ENCODE peak calls at places on chromosomes 7 and 10, in seven cellular contexts. W, J, G, K, Y, I and R are unnamed samples.

GRCh38 chr7:133436014-133436428 is 183.1 kb downstream of the EXOC4 start:
- DNase-seq in W (peak), J (no peak), G (no peak), K (peak), Y (no peak), I (no peak), R (no peak)

GRCh38 chr10:59079386-59080226 is 96.8 kb upstream of the PHYHIPL start:
- DNase-seq in W (peak), J (no peak), G (peak), K (peak), Y (no peak), I (no peak), R (no peak)

GRCh38 chr7:98520356-98520932 is 96.6 kb upstream of the NPTX2 start:
- DNase-seq in W (no peak), J (no peak), G (peak), K (no peak), Y (no peak), I (no peak), R (no peak)

GRCh38 chr7:98807306-98807880 is 62.4 kb downstream of the TMEM130 start:
- DNase-seq in W (no peak), J (no peak), G (no peak), K (peak), Y (no peak), I (no peak), R (no peak)

GRCh38 chr7:107494315-107494751 is 24.5 kb downstream of the GPR22 start:
- DNase-seq in W (peak), J (no peak), G (no peak), K (no peak), Y (no peak), I (no peak), R (no peak)

GRCh38 chr10:69451784-69452251 is 553 bp downstream of the TSPAN15 start:
- DNase-seq in W (no peak), J (no peak), G (no peak), K (no peak), Y (no peak), I (peak), R (no peak)

GRCh38 chr10:62869958-62870357 is 53.8 kb upstream of the EGR2 start:
- DNase-seq in W (no peak), J (no peak), G (no peak), K (no peak), Y (no peak), I (no peak), R (no peak)

GRCh38 chr7:12123172-12123571 is 87.9 kb upstream of the TMEM106B start:
- DNase-seq in W (no peak), J (no peak), G (no peak), K (no peak), Y (no peak), I (no peak), R (no peak)

GRCh38 chr7:116800594-116800993 is 61.8 kb upstream of the CAPZA2 start:
- DNase-seq in W (no peak), J (no peak), G (no peak), K (no peak), Y (no peak), I (no peak), R (no peak)

GRCh38 chr10:23281044-23281433 is 63.6 kb downstream of the C10orf67 start:
- DNase-seq in W (no peak), J (no peak), G (no peak), K (no peak), Y (no peak), I (no peak), R (no peak)
- H3K4me3 ChIP-seq in W (no peak), J (no peak), G (no peak), K (no peak), Y (no peak), I (no peak), R (no peak)

GRCh38 chr7:130955560-130955919 is 221.5 kb upstream of the KLF14 start:
- DNase-seq in W (no peak), J (no peak), G (no peak), K (no peak), Y (no peak), I (no peak), R (no peak)

GRCh38 chr7:130954918-130955559 is 221.0 kb upstream of the KLF14 start:
- DNase-seq in W (no peak), J (no peak), G (no peak), K (no peak), Y (no peak), I (no peak), R (no peak)

GRCh38 chr7:130957722-130958360 is 223.8 kb upstream of the KLF14 start:
- DNase-seq in W (no peak), J (no peak), G (no peak), K (no peak), Y (no peak), I (no peak), R (no peak)

GRCh38 chr7:130957140-130957513 is 223.1 kb upstream of the KLF14 start:
- DNase-seq in W (no peak), J (no peak), G (no peak), K (no peak), Y (peak), I (no peak), R (peak)

DNA sequence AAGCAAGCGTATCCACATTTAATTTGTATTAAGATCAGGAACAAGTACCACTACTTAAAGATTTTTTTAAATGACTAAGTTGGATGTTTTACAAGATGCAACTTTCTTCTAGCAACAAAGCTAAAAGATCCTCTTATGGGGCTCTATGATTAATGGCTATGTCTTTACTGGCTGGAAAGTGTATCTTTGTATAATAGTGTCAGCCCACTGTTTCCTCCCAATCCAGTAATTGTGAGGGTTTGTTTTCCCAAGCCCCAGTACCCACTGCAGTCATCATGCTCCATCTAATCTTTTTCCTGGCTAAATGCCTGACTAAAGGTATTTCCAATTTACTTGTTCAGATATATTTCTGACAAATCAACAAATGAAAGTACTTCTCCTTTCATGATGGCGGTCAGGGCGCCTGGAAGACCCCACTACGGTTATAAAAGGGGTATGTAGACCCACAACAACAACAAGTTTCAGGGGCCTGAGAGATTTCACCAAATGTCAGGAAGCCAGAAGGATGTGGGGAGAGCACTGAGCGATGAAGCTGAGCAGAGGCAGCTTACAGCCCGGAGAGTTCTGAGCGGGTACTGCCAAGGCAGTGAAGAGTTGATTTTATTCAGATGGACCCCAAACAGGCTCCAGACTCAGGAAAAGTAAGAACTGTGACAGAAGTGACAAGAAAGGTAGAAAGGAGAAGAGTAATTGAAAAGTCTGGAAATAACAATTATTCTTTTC is 222.6 kb upstream of the KLF14 start:
- DNase-seq in W (peak), J (no peak), G (no peak), K (no peak), Y (no peak), I (no peak), R (peak)
- H3K4me3 ChIP-seq in W (no peak), J (no peak), G (no peak), K (no peak), Y (peak), I (no peak), R (no peak)

GRCh38 chr10:51076442-51076841 is 2.2 kb downstream of the PRKG1 start:
- DNase-seq in W (no peak), J (no peak), G (no peak), K (no peak), Y (no peak), I (no peak), R (no peak)
- H3K4me3 ChIP-seq in W (no peak), J (peak), G (no peak), K (no peak), Y (no peak), I (no peak), R (no peak)

DNA sequence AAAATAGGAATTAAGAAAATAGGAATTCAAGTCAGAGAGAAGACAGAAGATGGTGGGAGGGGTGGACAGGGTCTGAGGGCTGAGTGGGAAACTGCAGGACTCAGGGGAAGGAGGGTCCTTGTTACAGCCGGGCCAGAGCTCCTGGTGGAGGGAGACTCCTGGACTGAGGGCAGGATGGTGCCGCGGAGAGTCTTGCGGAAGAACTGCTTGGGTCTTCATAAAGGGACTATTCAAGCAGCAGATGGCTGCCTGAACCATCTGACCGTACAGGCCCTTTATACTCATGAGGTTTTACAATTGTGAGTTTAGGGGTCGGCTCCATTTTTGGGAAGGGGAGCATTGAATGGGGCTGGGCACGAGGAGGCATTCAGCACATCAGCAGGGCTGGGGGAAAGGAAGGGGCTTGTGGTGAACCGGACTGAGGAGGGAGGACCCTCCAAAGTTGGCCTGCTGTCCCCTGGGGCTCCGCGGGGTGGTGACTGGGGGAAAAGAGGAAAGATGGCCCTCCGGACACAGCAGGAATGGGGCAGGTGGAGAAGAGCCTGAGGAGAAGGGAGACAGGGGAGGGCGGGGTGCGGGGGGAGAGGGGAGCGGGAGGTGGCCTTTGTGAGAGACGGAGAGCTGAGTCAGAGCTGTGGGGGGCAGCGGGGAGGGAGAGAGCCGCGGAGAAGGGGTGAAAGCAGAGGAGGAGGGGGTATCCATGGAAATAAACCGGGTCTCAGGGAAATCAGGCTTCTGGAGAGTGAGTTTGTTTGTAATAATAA is 1.5 kb downstream of the FAM131B start:
- DNase-seq in W (no peak), J (no peak), G (no peak), K (no peak), Y (no peak), I (no peak), R (no peak)
- H3K4me3 ChIP-seq in W (no peak), J (peak), G (no peak), K (no peak), Y (no peak), I (no peak), R (no peak)

DNA sequence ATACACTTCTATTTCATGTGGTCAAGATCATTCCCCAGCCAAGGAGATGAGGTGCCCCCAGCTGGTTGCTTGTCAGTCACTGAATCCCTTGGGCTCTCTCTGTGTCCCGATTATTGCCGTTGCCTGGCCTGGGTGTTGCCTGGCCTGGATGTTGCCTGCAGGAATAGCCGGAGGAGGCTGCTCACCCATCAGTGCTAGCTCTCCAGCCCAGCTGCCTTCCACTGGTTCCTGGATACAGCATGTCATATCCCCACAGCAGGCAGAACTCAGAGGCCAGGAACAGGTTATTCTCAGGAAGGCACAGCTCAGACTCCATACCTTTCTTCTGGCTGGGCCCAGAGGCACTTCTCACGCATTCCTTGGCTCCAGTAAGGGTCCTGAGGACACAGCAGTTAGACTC is 542.1 kb upstream of the MGMT start:
- DNase-seq in W (no peak), J (no peak), G (no peak), K (no peak), Y (no peak), I (no peak), R (no peak)
- H3K4me3 ChIP-seq in W (no peak), J (no peak), G (no peak), K (no peak), Y (no peak), I (no peak), R (no peak)

DNA sequence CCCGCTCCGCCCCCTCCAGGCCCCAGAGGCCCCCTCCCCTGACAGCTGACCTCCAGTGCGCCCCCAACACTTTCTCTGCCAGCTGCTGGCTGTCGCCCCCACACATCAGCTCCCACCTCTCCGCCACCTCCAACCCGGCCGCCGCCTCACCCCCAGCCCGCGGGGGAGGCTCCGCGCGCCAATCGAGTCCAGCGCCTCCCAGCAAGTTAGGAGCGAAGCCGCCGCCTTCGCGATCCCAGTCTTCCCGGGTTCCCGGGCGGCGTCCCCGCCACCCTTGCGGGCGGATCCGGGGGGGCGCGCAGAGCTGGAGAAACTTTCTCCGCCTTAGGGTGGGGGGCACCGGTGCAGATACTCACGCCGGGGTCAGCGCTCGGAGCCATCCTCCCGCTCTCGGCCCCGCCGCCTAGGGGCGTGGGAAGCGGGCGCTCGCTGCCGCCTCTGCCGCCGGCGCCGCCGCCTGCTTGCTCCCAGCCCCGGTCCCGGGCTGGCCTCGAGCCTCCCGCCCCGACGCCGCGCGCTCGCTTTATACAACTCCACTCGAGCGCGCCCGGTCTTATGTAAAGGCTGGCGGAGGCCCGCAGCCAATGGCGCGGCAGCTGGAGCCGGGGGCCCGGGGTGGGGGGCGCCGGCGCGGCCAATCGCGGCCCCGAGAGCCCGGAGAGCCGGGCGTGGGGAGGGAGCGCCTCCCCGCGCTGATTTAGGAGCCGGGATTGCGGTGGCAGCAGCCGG is at the start of gene CRTAC1:
- DNase-seq in W (no peak), J (peak), G (no peak), K (no peak), Y (no peak), I (peak), R (no peak)
- H3K4me3 ChIP-seq in W (no peak), J (peak), G (no peak), K (peak), Y (no peak), I (peak), R (no peak)

GRCh38 chr10:52019656-52020055 is 294.4 kb upstream of the DKK1 start:
- DNase-seq in W (no peak), J (no peak), G (no peak), K (no peak), Y (no peak), I (no peak), R (no peak)
- H3K4me3 ChIP-seq in W (no peak), J (no peak), G (no peak), K (no peak), Y (no peak), I (no peak), R (no peak)